ENCODE peak calls at places on chromosomes 1 and 21, in five cellular contexts. Y, B, T, N and C are unnamed samples. For H3K9me3, the result is how much of the 10 kb centered on the place peaks cover.

GRCh38 chr1:75908717-75909152 is 23.5 kb downstream of the ASB17 start:
- DNase-seq in Y (no peak), T (no peak), B (no peak), N (peak), C (no peak)

GRCh38 chr1:87367549-87367948 is 38.9 kb downstream of the LMO4 start:
- DNase-seq in T (no peak), B (no peak), N (no peak), Y (no peak), C (no peak)

GRCh38 chr1:90616395-90616794 is 100.7 kb downstream of the BARHL2 start:
- DNase-seq in N (peak), Y (no peak), T (no peak), B (no peak), C (no peak)

GRCh38 chr1:235102993-235103411 is 25.6 kb downstream of the TOMM20 start:
- DNase-seq in Y (no peak), B (peak), N (no peak), T (no peak), C (no peak)

GRCh38 chr21:31905444-31906400 is 32.9 kb downstream of the HUNK start:
- DNase-seq in B (no peak), T (no peak), N (no peak), Y (no peak), C (no peak)

GRCh38 chr1:29196863-29197589 is 15.3 kb upstream of the SRSF4 start:
- DNase-seq in B (no peak), N (no peak), Y (no peak), T (no peak), C (no peak)

GRCh38 chr1:228246216-228246900 is 38.5 kb downstream of the OBSCN start:
- DNase-seq in N (no peak), Y (no peak), T (no peak), B (no peak), C (no peak)

GRCh38 chr1:203598736-203599135 is 27.9 kb upstream of the ATP2B4 start:
- DNase-seq in Y (no peak), T (no peak), N (no peak), B (no peak), C (no peak)

GRCh38 chr1:210239295-210240155 is 6.9 kb downstream of the SERTAD4 start:
- DNase-seq in T (no peak), B (no peak), Y (no peak), N (peak), C (peak)

GRCh38 chr1:180278193-180278556 is 48.1 kb downstream of the LHX4 start:
- DNase-seq in B (no peak), T (no peak), Y (no peak), N (no peak), C (no peak)

DNA sequence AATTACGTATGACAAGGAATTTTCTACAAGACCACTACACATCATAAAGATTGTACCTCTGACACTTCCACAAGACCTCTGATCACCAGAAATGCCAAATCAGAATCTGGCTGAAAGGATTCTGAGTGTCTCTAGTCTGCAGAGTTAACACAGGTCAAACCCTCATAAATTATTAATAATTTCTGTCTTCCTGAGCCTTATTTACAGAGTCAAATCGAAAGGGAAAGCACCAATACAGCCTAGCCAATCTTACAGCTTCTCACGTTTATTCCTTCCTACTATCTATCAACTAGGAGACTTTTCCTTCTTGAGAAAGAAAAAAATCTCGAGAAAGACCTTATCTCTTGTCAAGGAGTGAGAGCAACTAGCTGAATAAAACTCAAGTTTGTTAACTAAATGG is 2151.6 kb downstream of the MRPL39 start:
- DNase-seq in Y (no peak), N (no peak), B (no peak), T (no peak), C (no peak)
- H3K9me3 ChIP-seq in Y (under half), N (under half), B (under half), T (under half), C (under half)

GRCh38 chr1:28085129-28085528 is 3.3 kb downstream of the EYA3 start:
- DNase-seq in Y (no peak), T (no peak), B (no peak), N (no peak), C (no peak)

GRCh38 chr1:28091043-28091781 is 2.8 kb upstream of the EYA3 start:
- DNase-seq in Y (peak), T (peak), N (peak), B (peak), C (no peak)

GRCh38 chr1:28088168-28088961 is at the start of gene EYA3:
- DNase-seq in N (peak), Y (peak), B (peak), T (peak), C (peak)

GRCh38 chr1:28087614-28088167 is 719 bp downstream of the EYA3 start:
- DNase-seq in Y (no peak), B (no peak), N (peak), T (no peak), C (no peak)

DNA sequence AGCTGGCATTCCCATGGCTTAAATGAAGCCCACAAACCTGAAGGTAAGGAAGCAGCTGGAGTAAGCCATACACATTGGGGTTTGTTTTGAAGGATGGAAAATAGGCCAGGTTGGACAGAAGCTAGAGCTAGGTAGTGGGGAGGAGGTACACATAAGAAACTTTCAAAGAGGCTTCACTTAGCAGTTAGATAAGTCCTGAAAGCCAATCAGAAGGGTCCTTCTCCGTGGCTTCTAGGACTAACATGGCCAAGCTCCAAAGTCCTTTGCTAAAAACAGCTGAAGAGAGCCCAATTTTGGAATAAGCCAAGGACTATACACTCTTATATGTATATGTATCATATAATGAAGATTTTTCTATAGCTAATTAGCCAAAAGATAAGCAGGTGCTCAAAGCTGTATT is 1.8 kb downstream of the EYA3 start:
- DNase-seq in Y (no peak), T (no peak), N (no peak), B (no peak), C (no peak)
- H3K27ac ChIP-seq in Y (no peak), T (no peak), N (no peak), B (no peak), C (no peak)

DNA sequence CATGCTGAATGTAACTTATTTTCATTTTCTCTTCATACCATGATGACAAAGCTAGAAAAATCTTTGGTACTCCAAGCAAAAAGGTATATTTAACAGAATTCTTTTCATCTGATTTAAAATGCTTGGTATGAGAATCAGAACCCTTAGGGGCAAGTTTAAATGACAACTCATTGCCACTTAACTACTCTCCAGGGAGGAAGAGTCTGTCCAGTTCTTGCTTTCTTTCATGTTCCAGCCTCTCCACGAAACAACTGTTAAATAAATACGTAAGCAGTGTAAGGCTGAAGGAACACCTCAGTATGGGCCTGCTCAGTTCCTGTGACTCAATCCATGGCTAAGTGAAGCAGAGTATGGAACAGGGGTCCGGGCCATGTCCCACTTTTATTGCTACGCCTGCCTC is 1.6 kb downstream of the LCE2A start:
- DNase-seq in N (no peak), T (no peak), Y (no peak), B (no peak), C (no peak)
- H3K9me3 ChIP-seq in N (under half), T (under half), Y (under half), B (under half), C (under half)

GRCh38 chr1:118144777-118145176 is 40.3 kb downstream of the SPAG17 start:
- DNase-seq in B (no peak), Y (no peak), T (no peak), N (no peak), C (no peak)
- H3K27ac ChIP-seq in B (no peak), Y (no peak), T (no peak), N (no peak), C (no peak)

DNA sequence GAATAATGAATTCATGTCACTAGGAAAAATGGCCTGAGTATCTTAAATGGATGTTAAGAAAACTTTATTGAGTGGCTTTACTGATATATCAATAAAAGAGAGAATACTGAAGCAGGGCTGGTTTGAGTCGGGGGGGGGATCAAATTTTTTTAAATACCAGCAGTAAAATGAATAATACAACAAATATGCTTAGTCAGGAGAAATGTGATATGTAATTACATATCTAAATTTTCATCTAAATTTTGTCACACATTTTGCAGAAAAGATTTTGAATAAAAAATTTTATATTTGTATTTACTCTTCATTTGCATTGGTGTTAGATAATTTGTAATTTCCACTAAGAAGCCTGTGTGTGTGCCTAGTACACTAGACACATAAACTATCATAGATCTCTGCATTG is 2300.2 kb downstream of the MRPL39 start:
- DNase-seq in B (no peak), T (no peak), Y (no peak), N (no peak), C (no peak)
- H3K9me3 ChIP-seq in B (under half), T (under half), Y (under half), N (under half), C (under half)

DNA sequence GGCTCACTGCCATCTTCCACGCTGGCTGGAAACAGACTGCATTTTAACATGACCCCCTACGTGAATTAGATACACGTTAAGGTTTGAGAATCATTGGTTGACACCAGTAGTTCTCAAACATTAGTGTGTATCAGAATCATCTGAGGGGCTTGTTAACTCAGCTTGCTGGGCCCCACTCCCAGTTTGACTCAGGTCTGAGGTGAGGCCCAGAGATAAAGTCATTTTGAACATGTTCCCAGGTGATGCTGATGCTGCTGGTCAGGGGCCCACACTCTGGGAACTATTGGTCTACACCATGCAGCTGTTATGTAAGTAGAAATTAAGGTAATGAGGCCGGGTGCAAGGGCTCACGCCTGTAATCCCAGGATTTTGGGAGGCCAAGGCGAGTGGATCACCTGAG is 1.3 kb downstream of the LSM10 start:
- DNase-seq in B (no peak), Y (no peak), T (no peak), N (no peak), C (no peak)
- H3K27ac ChIP-seq in B (no peak), Y (no peak), T (no peak), N (no peak), C (peak)

DNA sequence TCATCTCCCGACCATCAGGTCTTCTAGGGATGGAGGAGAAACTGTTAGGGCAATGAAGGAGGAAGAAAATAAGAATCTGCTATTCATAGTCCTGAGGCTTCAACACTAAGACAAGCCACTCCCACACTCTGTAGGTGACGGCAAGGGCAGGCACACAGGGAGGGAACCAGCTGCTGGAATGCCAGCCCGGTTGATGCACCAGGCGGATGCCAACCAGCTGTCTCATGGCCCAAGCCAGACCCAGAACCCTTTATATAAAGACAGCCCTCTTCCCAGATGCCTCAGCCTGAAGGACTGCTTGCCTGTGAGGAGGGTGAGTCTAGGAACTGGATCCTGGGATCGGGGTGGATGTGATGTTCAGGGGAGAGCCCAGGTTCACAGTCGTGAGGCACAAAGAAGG is at the start of gene KPRP:
- DNase-seq in N (no peak), Y (no peak), B (no peak), T (no peak), C (no peak)
- H3K9me3 ChIP-seq in N (under half), Y (under half), B (under half), T (under half), C (under half)

GRCh38 chr1:240980342-240980741 is 368.4 kb upstream of the GREM2 start:
- DNase-seq in T (no peak), Y (no peak), B (no peak), N (no peak), C (no peak)

GRCh38 chr1:240973875-240974274 is 361.9 kb upstream of the GREM2 start:
- DNase-seq in N (no peak), T (no peak), Y (no peak), B (no peak), C (no peak)

GRCh38 chr1:240976685-240977084 is 364.7 kb upstream of the GREM2 start:
- DNase-seq in B (no peak), Y (no peak), N (no peak), T (no peak), C (no peak)
- H3K27ac ChIP-seq in B (no peak), Y (no peak), N (no peak), T (no peak), C (no peak)

DNA sequence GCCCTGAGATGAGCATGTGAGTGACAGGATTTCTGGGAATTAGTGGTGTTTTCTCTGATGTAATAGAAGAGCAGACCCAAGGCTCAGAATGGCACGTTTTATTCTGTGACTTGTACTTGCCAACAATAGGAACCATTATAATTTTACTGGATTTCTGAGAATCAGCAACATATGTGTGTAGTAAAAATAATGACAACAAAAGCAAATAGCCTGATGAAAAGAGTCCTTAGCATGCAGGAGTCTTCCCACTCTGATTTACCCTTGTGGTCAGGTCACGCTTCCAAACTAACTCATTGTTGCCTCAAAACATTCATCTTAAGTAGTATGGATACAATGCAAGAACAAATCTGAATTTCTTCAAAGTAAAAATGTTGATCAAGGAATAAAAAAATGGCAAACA is 31.5 kb upstream of the RGL1 start:
- DNase-seq in Y (no peak), T (no peak), B (no peak), N (no peak), C (no peak)
- H3K9me3 ChIP-seq in Y (under half), T (under half), B (under half), N (under half), C (under half)

DNA sequence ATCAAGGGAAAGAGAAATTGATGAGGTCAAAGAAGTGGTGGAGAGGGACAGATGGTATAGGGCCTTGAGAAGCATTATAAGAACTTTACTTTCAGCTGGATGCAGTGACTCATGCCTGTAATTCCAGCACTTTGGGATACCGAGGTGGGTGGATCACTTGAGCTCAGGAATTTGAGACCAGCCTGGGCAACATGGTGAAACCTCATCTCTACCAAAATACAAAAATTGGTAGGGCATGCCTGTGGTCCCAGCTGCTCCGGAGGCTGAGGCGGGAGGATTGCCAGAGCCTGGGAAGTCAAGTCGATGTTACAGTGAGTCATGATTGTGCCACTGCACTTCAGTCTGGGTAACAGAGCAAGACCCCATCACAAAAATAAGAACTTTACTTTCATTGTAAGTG is 5.7 kb downstream of the TMEM50A start:
- DNase-seq in N (no peak), Y (no peak), T (no peak), B (no peak), C (no peak)
- H3K27ac ChIP-seq in N (no peak), Y (no peak), T (no peak), B (no peak), C (no peak)